ENCODE peak calls at places on chromosomes 12 and 14, in four cellular contexts. One of them, this sample, is unnamed.

GRCh38 chr12:68648179-68648578 is 37.5 kb downstream of the RAP1B start:
- DNase-seq in ascending aorta: no peak
- DNase-seq in IMR-90: peak
- DNase-seq in fibroblast of lung: no peak
- DNase-seq in this sample: no peak

GRCh38 chr14:104895207-104895785 is 29.4 kb upstream of the PLD4 start:
- DNase-seq in ascending aorta: no peak
- DNase-seq in IMR-90: no peak
- DNase-seq in fibroblast of lung: no peak
- DNase-seq in this sample: no peak

GRCh38 chr12:102023343-102023930 is 38.4 kb downstream of the WASHC3 start:
- DNase-seq in ascending aorta: no peak
- DNase-seq in IMR-90: peak
- DNase-seq in fibroblast of lung: peak
- DNase-seq in this sample: no peak

GRCh38 chr12:19239616-19240234 is 110.2 kb downstream of the PLEKHA5 start:
- DNase-seq in ascending aorta: no peak
- DNase-seq in IMR-90: peak
- DNase-seq in fibroblast of lung: peak
- DNase-seq in this sample: no peak

GRCh38 chr12:114013601-114014345 is 47.6 kb upstream of the RBM19 start:
- DNase-seq in ascending aorta: no peak
- DNase-seq in IMR-90: peak
- DNase-seq in fibroblast of lung: peak
- DNase-seq in this sample: no peak

GRCh38 chr14:63163306-63163705 is 40.9 kb upstream of the RHOJ start:
- DNase-seq in ascending aorta: no peak
- DNase-seq in IMR-90: no peak
- DNase-seq in fibroblast of lung: no peak
- DNase-seq in this sample: no peak

GRCh38 chr12:94636462-94637085 is 13.8 kb downstream of the TMCC3 start:
- DNase-seq in ascending aorta: no peak
- DNase-seq in IMR-90: no peak
- DNase-seq in fibroblast of lung: no peak
- DNase-seq in this sample: no peak

GRCh38 chr12:57522887-57523705 is 472 bp downstream of the MBD6 start:
- DNase-seq in ascending aorta: no peak
- DNase-seq in IMR-90: peak
- DNase-seq in fibroblast of lung: peak
- DNase-seq in this sample: no peak

GRCh38 chr12:13154027-13154538 is 42.4 kb upstream of the EMP1 start:
- DNase-seq in ascending aorta: no peak
- DNase-seq in IMR-90: peak
- DNase-seq in fibroblast of lung: peak
- DNase-seq in this sample: no peak

GRCh38 chr12:19462441-19462840 is 23.1 kb downstream of the AEBP2 start:
- DNase-seq in ascending aorta: no peak
- DNase-seq in IMR-90: no peak
- DNase-seq in fibroblast of lung: no peak
- DNase-seq in this sample: no peak

GRCh38 chr14:75911883-75912282 is 69.9 kb downstream of the TGFB3 start:
- DNase-seq in ascending aorta: no peak
- DNase-seq in IMR-90: no peak
- DNase-seq in fibroblast of lung: peak
- DNase-seq in this sample: no peak

GRCh38 chr12:75666126-75666979 is 154.9 kb upstream of the KRR1 start:
- DNase-seq in ascending aorta: no peak
- DNase-seq in IMR-90: peak
- DNase-seq in fibroblast of lung: peak
- DNase-seq in this sample: no peak

GRCh38 chr12:52061470-52062166 is 8.2 kb upstream of the ATG101 start:
- DNase-seq in ascending aorta: no peak
- DNase-seq in IMR-90: no peak
- DNase-seq in fibroblast of lung: no peak
- DNase-seq in this sample: no peak

DNA sequence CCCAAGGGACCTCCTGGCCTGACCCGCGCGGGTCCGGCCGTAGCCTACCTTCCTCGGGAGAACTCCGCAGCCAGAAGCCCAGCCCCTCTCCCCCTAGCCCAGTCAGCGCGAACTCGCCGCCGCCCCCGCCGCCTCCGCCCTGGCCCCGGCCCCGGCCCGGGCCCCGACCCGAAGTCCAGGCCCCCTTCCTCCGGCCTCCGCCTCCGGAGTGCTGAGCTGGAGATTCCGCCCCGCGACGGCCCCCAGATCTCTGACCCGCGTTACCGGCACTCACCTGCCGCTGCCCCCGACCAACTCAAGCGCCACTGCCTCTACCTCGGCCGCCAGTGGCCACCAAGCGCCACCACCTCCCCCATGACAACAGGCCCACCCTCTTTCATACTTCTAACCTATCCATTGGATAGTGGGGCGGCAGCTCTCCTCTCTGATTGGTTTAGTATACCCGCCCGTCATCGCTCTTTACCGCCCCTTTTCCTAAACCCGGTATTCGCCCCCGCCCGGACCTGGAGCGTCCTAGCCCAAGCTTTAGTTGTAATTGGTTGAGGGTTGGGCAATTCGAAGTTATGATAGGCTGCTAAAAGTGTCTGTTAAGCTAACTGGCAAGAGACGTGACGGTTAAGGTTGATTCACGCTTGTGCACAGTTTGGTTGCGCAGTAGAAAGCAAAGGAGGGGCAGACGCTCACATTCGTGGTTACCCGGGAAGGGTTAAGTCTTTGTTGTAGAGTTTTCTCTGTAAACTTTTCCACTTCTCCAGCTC is at the start of gene NUMB:
- DNase-seq in ascending aorta: peak
- DNase-seq in IMR-90: peak
- DNase-seq in fibroblast of lung: peak
- DNase-seq in this sample: peak
- TF ChIP-seq CTCF in ascending aorta: no peak
- TF ChIP-seq CTCF in IMR-90: no peak
- TF ChIP-seq CTCF in fibroblast of lung: no peak
- TF ChIP-seq CTCF in this sample: no peak

GRCh38 chr12:110355080-110355479 is 48.4 kb downstream of the ANAPC7 start:
- DNase-seq in ascending aorta: no peak
- DNase-seq in IMR-90: no peak
- DNase-seq in fibroblast of lung: peak
- DNase-seq in this sample: no peak
- TF ChIP-seq CTCF in ascending aorta: no peak
- TF ChIP-seq CTCF in IMR-90: peak
- TF ChIP-seq CTCF in fibroblast of lung: no peak
- TF ChIP-seq CTCF in this sample: no peak

GRCh38 chr14:49767473-49768300 is at the start of gene KLHDC2:
- DNase-seq in ascending aorta: peak
- DNase-seq in IMR-90: peak
- DNase-seq in fibroblast of lung: peak
- DNase-seq in this sample: peak
- TF ChIP-seq CTCF in ascending aorta: no peak
- TF ChIP-seq CTCF in IMR-90: peak
- TF ChIP-seq CTCF in fibroblast of lung: no peak
- TF ChIP-seq CTCF in this sample: no peak

GRCh38 chr12:62808166-62808879 is 126.6 kb downstream of the PPM1H start:
- DNase-seq in ascending aorta: no peak
- DNase-seq in IMR-90: no peak
- DNase-seq in fibroblast of lung: no peak
- DNase-seq in this sample: no peak
- TF ChIP-seq CTCF in ascending aorta: no peak
- TF ChIP-seq CTCF in IMR-90: no peak
- TF ChIP-seq CTCF in fibroblast of lung: no peak
- TF ChIP-seq CTCF in this sample: no peak

DNA sequence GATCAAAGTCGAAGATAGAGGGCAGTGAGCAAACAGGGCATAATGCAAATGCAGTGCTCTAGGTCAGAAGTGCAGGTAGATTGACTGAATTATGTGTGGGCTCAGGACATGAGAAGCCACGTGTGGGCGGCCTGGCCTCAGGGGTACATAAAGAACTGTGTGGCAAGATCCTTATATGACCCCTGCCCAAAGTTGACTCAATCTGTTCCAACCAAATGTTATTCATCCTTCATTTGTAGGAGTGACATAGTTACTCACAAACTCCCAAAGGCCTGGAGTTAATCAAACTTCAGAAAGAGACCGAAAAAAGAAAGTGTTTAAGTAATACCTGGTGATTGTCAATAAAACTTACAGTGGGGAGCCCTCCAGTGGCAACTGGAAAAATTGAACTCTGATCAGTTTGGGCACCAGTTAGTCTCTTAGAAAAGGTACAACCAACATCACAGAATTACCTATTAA is 150.4 kb upstream of the FAR2 start:
- DNase-seq in ascending aorta: no peak
- DNase-seq in IMR-90: peak
- DNase-seq in fibroblast of lung: peak
- DNase-seq in this sample: no peak
- TF ChIP-seq CTCF in ascending aorta: peak
- TF ChIP-seq CTCF in IMR-90: peak
- TF ChIP-seq CTCF in fibroblast of lung: peak
- TF ChIP-seq CTCF in this sample: peak

DNA sequence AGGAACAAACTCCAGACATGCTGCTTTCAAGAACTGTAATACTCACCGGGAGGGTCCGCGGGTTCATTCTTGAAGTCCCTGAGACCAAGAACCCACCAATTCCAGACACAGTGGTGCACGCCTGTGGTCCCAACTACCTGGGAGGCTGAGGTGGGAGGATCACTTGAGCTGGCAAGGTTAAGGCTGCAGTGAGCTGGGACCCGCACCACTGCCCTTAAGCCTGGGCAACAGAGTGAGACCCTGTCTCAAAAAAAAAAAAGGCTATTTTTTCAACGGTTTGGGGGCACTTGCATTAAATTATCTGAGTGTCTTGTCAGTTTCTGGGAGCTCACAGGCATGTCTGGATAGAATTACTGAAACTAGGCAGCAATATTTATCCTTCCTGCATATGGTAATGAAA is 65.9 kb upstream of the RASSF3 start:
- DNase-seq in ascending aorta: no peak
- DNase-seq in IMR-90: no peak
- DNase-seq in fibroblast of lung: no peak
- DNase-seq in this sample: no peak
- TF ChIP-seq CTCF in ascending aorta: no peak
- TF ChIP-seq CTCF in IMR-90: no peak
- TF ChIP-seq CTCF in fibroblast of lung: no peak
- TF ChIP-seq CTCF in this sample: no peak

DNA sequence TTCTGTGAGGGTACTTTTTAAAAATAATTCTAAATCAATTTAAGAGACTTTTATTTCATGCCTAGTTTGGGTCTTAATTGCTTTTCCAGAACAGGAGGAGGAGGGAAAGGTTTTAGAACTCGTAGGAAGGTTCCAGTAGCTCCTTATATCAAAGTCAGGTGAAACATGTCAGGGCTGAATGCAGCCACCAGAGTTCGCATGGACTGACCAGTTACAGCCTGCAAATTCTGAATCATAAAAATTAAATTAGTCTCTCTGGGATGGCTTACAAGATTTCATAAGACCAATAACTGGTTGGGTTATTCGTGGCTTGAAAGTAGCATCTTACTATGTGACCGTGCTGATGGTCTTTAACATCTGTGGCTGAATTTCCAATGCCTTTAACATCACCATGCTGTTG is 410 bp downstream of the BDKRB1 start:
- DNase-seq in ascending aorta: no peak
- DNase-seq in IMR-90: peak
- DNase-seq in fibroblast of lung: no peak
- DNase-seq in this sample: no peak
- TF ChIP-seq CTCF in ascending aorta: no peak
- TF ChIP-seq CTCF in IMR-90: peak
- TF ChIP-seq CTCF in fibroblast of lung: peak
- TF ChIP-seq CTCF in this sample: no peak

This sample was measured in omental fat pad.